ENCODE peak calls at places on chromosomes 2 and 18, in four cellular contexts. P is mesothelial cell of epicardium; T is BJ; R is stimulated activated CD4-positive, alpha-beta T cell treated with anti-CD3 and anti-CD28 coated beads, Interleukin-2, amount 100 ng/mL, for 24 hours. E is an unnamed sample.
A peak's percentile ranks its signal among the peaks of the same experiment; 100 is the strongest.

GRCh38 chr18:10924290-10924689 is 225.1 kb downstream of the PIEZO2 start:
- DNase-seq in P (no peak), T (no peak), R (no peak), E (no peak)

GRCh38 chr2:158507141-158507540 is 50.4 kb downstream of the PKP4 start:
- DNase-seq in P (no peak), T (no peak), R (no peak), E (no peak)

GRCh38 chr2:216858312-216858711 is 1.6 kb downstream of the TNP1 start:
- DNase-seq in P (no peak), T (no peak), R (peak; percentile 6), E (no peak)

GRCh38 chr2:147181351-147182029 is 663.3 kb upstream of the ACVR2A start:
- DNase-seq in P (no peak), T (no peak), R (no peak), E (no peak)

GRCh38 chr2:37683926-37684780 is 12.7 kb upstream of the CDC42EP3 start:
- DNase-seq in P (no peak), T (no peak), R (no peak), E (no peak)

GRCh38 chr2:47891369-47892337 is 14.6 kb downstream of the FBXO11 start:
- DNase-seq in P (no peak), T (no peak), R (no peak), E (no peak)

GRCh38 chr2:173050684-173051083 is 25.0 kb upstream of the MAP3K20 start:
- DNase-seq in P (no peak), T (no peak), R (no peak), E (no peak)

GRCh38 chr2:186695081-186695756 is 1.4 kb downstream of the FAM171B start:
- DNase-seq in P (no peak), T (no peak), R (no peak), E (no peak)

GRCh38 chr18:66557091-66557490 is 46.8 kb downstream of the CDH19 start:
- DNase-seq in P (no peak), T (no peak), R (no peak), E (no peak)

GRCh38 chr18:23356915-23357421 is 96.1 kb upstream of the RIOK3 start:
- DNase-seq in P (no peak), T (peak; percentile 73), R (no peak), E (no peak)

GRCh38 chr2:136156411-136156810 is 38.5 kb upstream of the CXCR4 start:
- DNase-seq in P (no peak), T (no peak), R (no peak), E (no peak)

GRCh38 chr18:74496508-74497307 is 545 bp downstream of the CNDP2 start:
- DNase-seq in P (no peak), T (no peak), R (peak; percentile 54), E (no peak)

GRCh38 chr2:24771099-24771498 is 22.1 kb downstream of the PTRHD1 start:
- DNase-seq in P (no peak), T (no peak), R (no peak), E (no peak)